ENCODE peak calls at places on chromosomes 1 and 21, in five cellular contexts. R is epithelial cell of esophagus; X is amygdala; A is cardiac muscle cell; P is activated naive CD4-positive, alpha-beta T cell treated with anti-CD3 and anti-CD28 coated beads for 36 hours. Z is an unnamed sample.

GRCh38 chr1:30507391-30508174 is 215.8 kb downstream of the MATN1 start:
- DNase-seq in R (no peak), X (no peak), A (no peak), P (no peak), Z (no peak)

GRCh38 chr1:223820976-223821375 is 24.8 kb downstream of the TP53BP2 start:
- DNase-seq in R (no peak), X (no peak), A (no peak), P (no peak), Z (no peak)

GRCh38 chr1:32782086-32782485 is 35.1 kb downstream of the YARS1 start:
- DNase-seq in R (no peak), X (no peak), A (no peak), P (no peak), Z (no peak)

GRCh38 chr1:15836772-15837669 is 10.5 kb upstream of the SPEN start:
- DNase-seq in R (no peak), X (no peak), A (no peak), P (peak; percentile 76), Z (no peak)

GRCh38 chr1:161484613-161485012 is 20.6 kb upstream of the FCGR2A start:
- DNase-seq in R (no peak), X (no peak), A (peak; percentile 10), P (no peak), Z (no peak)

GRCh38 chr1:109775408-109775807 is 11.7 kb upstream of the EPS8L3 start:
- DNase-seq in R (no peak), X (no peak), A (no peak), P (no peak), Z (no peak)

GRCh38 chr21:45476582-45476981 is 65.7 kb downstream of the SLC19A1 start:
- DNase-seq in R (no peak), X (no peak), A (no peak), P (no peak), Z (no peak)

GRCh38 chr1:4551706-4552105 is 102.7 kb upstream of the AJAP1 start:
- DNase-seq in R (no peak), X (no peak), A (no peak), P (no peak), Z (no peak)

GRCh38 chr1:207454046-207454964 is at the start of gene CR2:
- DNase-seq in R (peak; percentile 59), X (no peak), A (no peak), P (peak; percentile 64), Z (no peak)

GRCh38 chr1:35594005-35594760 is 21.1 kb downstream of the TFAP2E start:
- DNase-seq in R (no peak), X (no peak), A (no peak), P (no peak), Z (no peak)

GRCh38 chr1:46198026-46198826 is at the start of gene POMGNT1:
- DNase-seq in R (peak; percentile 75), X (peak; percentile 37), A (peak; percentile 76), P (peak; percentile 73), Z (peak; percentile 79)

Z was measured in HAP-1.